ENCODE peak calls at places on chromosome 6, in six cellular contexts. Z is thoracic aorta, A is astrocyte of the spinal cord, Q is foreskin fibroblast, E is adipocyte, F is mammary epithelial cell. O is an unnamed sample.

GRCh38 chr6:15512126-15512525 is 150.7 kb downstream of the DTNBP1 start:
- DNase-seq in Z (no peak), A (no peak), F (no peak), Q (no peak), E (no peak), O (no peak)

GRCh38 chr6:21665101-21665435 is 71.5 kb downstream of the SOX4 start:
- DNase-seq in A (no peak), Z (no peak), E (peak; percentile 25), Q (peak; percentile 18), F (no peak), O (no peak)

GRCh38 chr6:56475736-56476457 is 166.8 kb downstream of the DST start:
- DNase-seq in Z (no peak), E (no peak), Q (peak; percentile 43), A (peak; percentile 36), F (no peak), O (no peak)

GRCh38 chr6:162999575-163000285 is 272.0 kb downstream of the PACRG start:
- DNase-seq in A (peak; percentile 79), Z (no peak), Q (peak; percentile 87), F (no peak), E (peak; percentile 51), O (no peak)

GRCh38 chr6:149988550-149989336 is 25.0 kb downstream of the ULBP1 start:
- DNase-seq in A (no peak), E (no peak), Q (no peak), Z (no peak), F (no peak), O (no peak)

GRCh38 chr6:97240222-97240621 is 42.8 kb downstream of the MMS22L start:
- DNase-seq in E (peak; percentile 29), Q (peak; percentile 67), Z (no peak), A (peak; percentile 54), F (peak; percentile 59), O (no peak)

GRCh38 chr6:9697263-9697931 is 717.5 kb downstream of the TFAP2A start:
- DNase-seq in Z (no peak), F (no peak), A (no peak), E (no peak), Q (no peak), O (no peak)

GRCh38 chr6:168125429-168126001 is 46.5 kb upstream of the FRMD1 start:
- DNase-seq in Z (no peak), F (no peak), A (no peak), Q (no peak), E (no peak), O (no peak)

GRCh38 chr6:41071501-41071922 is 644 bp downstream of the OARD1 start:
- DNase-seq in F (no peak), Z (no peak), Q (no peak), E (no peak), A (no peak), O (no peak)

GRCh38 chr6:36197739-36198221 is 1.2 kb downstream of the BRPF3 start:
- DNase-seq in A (no peak), Z (no peak), F (peak; percentile 6), Q (no peak), E (no peak), O (no peak)

GRCh38 chr6:56370127-56370540 is 122.8 kb upstream of the COL21A1 start:
- DNase-seq in E (peak; percentile 79), A (peak; percentile 69), F (peak; percentile 84), Z (peak; percentile 52), Q (peak; percentile 88), O (no peak)

GRCh38 chr6:72248621-72249020 is 362.3 kb downstream of the RIMS1 start:
- DNase-seq in Q (no peak), E (peak; percentile 50), F (peak; percentile 38), A (no peak), Z (no peak), O (no peak)

GRCh38 chr6:170344631-170345576 is 38.3 kb downstream of the FAM120B start:
- DNase-seq in Q (peak; percentile 81), F (peak; percentile 72), A (peak; percentile 90), Z (no peak), E (peak; percentile 13), O (no peak)

GRCh38 chr6:170292111-170292777 is 1.4 kb upstream of the DLL1 start:
- DNase-seq in E (no peak), Q (peak; percentile 37), Z (no peak), F (no peak), A (no peak), O (no peak)

GRCh38 chr6:168180548-168181011 is 101.6 kb upstream of the FRMD1 start:
- DNase-seq in Z (no peak), A (no peak), Q (no peak), F (no peak), E (no peak), O (no peak)

DNA sequence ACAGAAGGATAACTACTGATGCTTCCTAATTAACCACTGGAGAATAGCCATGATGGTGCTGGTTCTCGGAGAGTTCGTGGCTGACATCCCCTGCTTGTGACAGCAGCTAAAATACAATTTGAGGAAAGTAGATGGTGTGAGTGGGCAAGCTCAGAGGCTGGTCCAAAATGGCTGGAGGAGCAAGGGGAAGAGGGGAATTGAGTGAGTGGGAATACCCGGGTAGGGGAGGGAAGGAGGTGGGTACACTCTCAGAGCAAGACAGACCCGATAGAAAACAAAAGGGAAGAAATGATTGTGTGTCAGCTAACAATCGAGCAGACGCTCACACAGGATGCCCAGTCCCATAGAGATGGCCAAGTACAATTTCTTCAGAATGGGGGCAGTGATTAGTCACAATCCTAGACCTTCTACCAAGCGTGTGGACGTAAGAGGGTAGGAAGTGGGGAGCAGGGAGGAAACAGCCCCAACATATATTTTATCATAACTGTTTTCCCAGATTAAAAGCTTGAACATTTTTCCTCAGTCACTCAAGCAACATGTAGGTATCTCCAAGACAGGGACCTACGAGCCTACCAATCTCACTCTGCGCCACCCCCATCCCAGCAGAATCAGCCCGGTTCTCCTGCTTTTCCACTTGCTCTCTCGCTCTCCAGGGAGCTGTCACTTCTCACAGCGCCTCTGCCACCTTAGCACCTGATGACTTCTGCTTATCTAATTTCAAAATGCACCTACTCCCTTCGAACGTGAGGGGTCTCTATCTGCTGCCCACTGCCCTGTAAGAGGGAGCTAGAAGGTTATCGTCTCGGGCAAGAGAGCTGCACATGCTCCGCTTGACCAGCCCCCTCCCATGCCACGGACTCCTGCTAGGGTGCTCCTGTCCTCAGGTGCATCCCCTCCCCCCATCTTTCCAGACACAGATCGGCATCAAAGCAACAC is 26.2 kb downstream of the RIPOR2 start:
- DNase-seq in F (no peak), Q (peak; percentile 34), Z (no peak), A (no peak), E (no peak), O (no peak)
- H3K4me3 ChIP-seq in F (no peak overlapping the region), Q (peak overlapping the region; percentile 74), Z (peak overlapping the region; percentile 76), A (no peak overlapping the region), E (peak overlapping the region; percentile 97), O (peak overlapping the region; percentile 43)

GRCh38 chr6:33183071-33183683 is 9.1 kb downstream of the COL11A2 start:
- DNase-seq in Z (no peak), Q (no peak), E (no peak), A (no peak), F (no peak), O (no peak)
- H3K4me3 ChIP-seq in Z (no peak overlapping the region), Q (no peak overlapping the region), E (no peak overlapping the region), A (no peak overlapping the region), F (no peak overlapping the region), O (no peak overlapping the region)

GRCh38 chr6:111576302-111576701 is 29.4 kb downstream of the TRAF3IP2 start:
- DNase-seq in A (no peak), E (no peak), F (no peak), Z (no peak), Q (peak; percentile 85), O (no peak)

GRCh38 chr6:111573892-111574800 is 31.5 kb downstream of the TRAF3IP2 start:
- DNase-seq in Q (peak; percentile 93), F (peak; percentile 80), E (peak; percentile 80), Z (peak; percentile 36), A (peak; percentile 94), O (no peak)

GRCh38 chr6:111569951-111570350 is 35.7 kb downstream of the TRAF3IP2 start:
- DNase-seq in Q (no peak), Z (no peak), F (no peak), E (no peak), A (no peak), O (no peak)

GRCh38 chr6:111572216-111572706 is 33.4 kb downstream of the TRAF3IP2 start:
- DNase-seq in Q (no peak), E (no peak), A (no peak), F (no peak), Z (no peak), O (no peak)

DNA sequence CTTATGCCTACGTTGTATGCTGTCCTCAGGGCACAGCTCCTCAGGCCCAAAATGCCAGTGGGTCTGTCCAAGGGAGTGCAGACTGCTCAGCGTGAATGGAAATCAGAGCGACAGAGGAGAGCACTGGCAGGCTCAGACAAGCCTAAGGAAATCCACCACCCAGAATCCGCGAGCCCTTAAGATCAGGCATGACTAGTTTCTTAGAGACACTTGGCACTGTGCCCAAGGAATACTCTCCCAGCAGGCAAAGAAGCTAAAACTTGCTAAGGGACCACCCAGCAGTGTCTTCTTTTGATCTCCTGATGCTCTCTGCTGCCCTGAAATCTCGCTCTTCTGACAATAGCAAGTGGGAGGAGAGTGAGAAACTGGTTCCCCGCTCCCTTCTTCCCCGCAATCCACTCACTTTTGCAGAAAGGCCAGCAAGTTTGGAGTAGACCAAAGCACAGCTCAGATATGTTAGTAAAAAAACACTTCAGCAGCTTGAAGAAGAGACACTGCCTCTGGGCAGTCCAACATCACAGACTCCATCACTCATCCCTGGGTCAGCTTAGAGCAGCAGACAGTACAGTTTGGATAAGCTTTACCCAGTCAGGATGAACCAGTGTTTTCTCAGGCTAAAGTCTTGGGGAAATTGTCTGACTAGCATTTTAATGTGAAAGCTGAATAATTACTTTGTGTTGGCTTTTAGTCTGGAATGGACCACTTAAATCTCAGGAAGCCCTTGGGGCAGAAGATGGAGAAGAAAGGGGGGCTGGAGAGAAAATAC is 32.4 kb downstream of the TRAF3IP2 start:
- DNase-seq in Q (peak; percentile 84), A (peak; percentile 83), E (peak; percentile 61), F (peak; percentile 91), Z (no peak), O (no peak)
- H3K4me3 ChIP-seq in Q (no peak overlapping the region), A (no peak overlapping the region), E (peak overlapping the region; percentile 19), F (peak overlapping the region; percentile 10), Z (no peak overlapping the region), O (no peak overlapping the region)

GRCh38 chr6:44072452-44072958 is 54.7 kb downstream of the MRPL14 start:
- DNase-seq in A (no peak), Q (no peak), F (no peak), Z (no peak), E (no peak), O (no peak)
- H3K4me3 ChIP-seq in A (no peak overlapping the region), Q (peak overlapping the region; percentile 45), F (no peak overlapping the region), Z (peak overlapping the region; percentile 77), E (peak overlapping the region; percentile 81), O (peak overlapping the region; percentile 71)

DNA sequence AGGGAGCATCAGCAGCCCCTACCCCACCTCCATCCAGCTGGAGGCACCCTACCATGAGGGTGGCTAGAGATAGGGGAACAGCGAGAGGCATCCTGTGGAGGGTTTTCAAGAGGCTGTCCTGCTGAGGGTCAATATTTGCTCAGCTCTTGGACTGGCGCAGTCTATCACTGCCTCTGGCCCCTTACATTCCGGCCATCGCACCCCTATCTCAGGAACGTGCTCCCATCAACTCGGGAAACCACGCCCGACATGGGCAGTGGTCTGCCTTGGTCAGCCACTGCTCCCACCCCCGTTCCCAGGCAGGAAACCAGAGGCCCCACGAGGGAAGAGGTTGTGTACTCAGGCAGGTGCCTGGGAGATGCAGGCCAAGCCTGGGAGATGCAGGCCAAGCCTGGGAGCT is 57.9 kb downstream of the VEGFA start:
- DNase-seq in F (no peak), Q (no peak), A (no peak), Z (no peak), E (no peak), O (no peak)
- H3K4me3 ChIP-seq in F (no peak overlapping the region), Q (no peak overlapping the region), A (no peak overlapping the region), Z (no peak overlapping the region), E (no peak overlapping the region), O (no peak overlapping the region)

GRCh38 chr6:85135376-85136094 is 314.3 kb upstream of the NT5E start:
- DNase-seq in F (no peak), E (peak; percentile 20), Q (peak; percentile 80), A (no peak), Z (no peak), O (no peak)
- H3K4me3 ChIP-seq in F (no peak overlapping the region), E (peak overlapping the region; percentile 45), Q (no peak overlapping the region), A (no peak overlapping the region), Z (no peak overlapping the region), O (no peak overlapping the region)

GRCh38 chr6:158476389-158476788 is 83.5 kb upstream of the TMEM181 start:
- DNase-seq in F (no peak), E (no peak), Z (no peak), Q (no peak), A (no peak), O (no peak)
- H3K4me3 ChIP-seq in F (no peak overlapping the region), E (no peak overlapping the region), Z (no peak overlapping the region), Q (no peak overlapping the region), A (no peak overlapping the region), O (no peak overlapping the region)